ENCODE peak calls at places on chromosomes 7 and 10, in eight cellular contexts. U is stomach, H is HepG2, F is suprapubic skin, C is thyroid gland, E is IMR-90, K is body of pancreas, Z is spleen. I is an unnamed sample.

GRCh38 chr7:28174901-28175661 is 5.5 kb downstream of the JAZF1 start:
- DNase-seq in U (no peak), H (no peak), F (no peak), C (no peak), E (no peak), K (no peak), Z (no peak), I (no peak)

GRCh38 chr10:58106211-58107035 is 161.3 kb downstream of the IPMK start:
- DNase-seq in U (no peak), H (no peak), F (no peak), C (no peak), E (no peak), K (no peak), Z (no peak), I (no peak)

GRCh38 chr10:84924131-84924530 is 595.7 kb downstream of the CCSER2 start:
- DNase-seq in U (no peak), H (no peak), F (no peak), C (no peak), E (no peak), K (no peak), Z (no peak), I (no peak)

GRCh38 chr10:62869958-62870357 is 53.8 kb upstream of the EGR2 start:
- DNase-seq in U (no peak), H (no peak), F (no peak), C (no peak), E (no peak), K (no peak), Z (no peak), I (no peak)

GRCh38 chr10:87844837-87845623 is 18.3 kb downstream of the KLLN start:
- DNase-seq in U (no peak), H (peak), F (no peak), C (no peak), E (peak), K (no peak), Z (no peak), I (no peak)

GRCh38 chr10:58299580-58299979 is 30.6 kb downstream of the CISD1 start:
- DNase-seq in U (peak), H (peak), F (no peak), C (peak), E (peak), K (peak), Z (no peak), I (peak)

GRCh38 chr7:34062826-34063225 is 157.5 kb downstream of the BMPER start:
- DNase-seq in U (no peak), H (no peak), F (no peak), C (no peak), E (no peak), K (no peak), Z (no peak), I (no peak)

GRCh38 chr10:123883921-123884320 is 7.7 kb downstream of the CPXM2 start:
- DNase-seq in U (no peak), H (no peak), F (no peak), C (no peak), E (no peak), K (no peak), Z (no peak), I (no peak)

GRCh38 chr7:75565129-75565528 is 73.0 kb downstream of the SPDYE5 start:
- DNase-seq in U (peak), H (no peak), F (no peak), C (peak), E (peak), K (peak), Z (no peak), I (no peak)

GRCh38 chr7:130904031-130904757 is 170.2 kb upstream of the KLF14 start:
- DNase-seq in U (no peak), H (peak), F (no peak), C (no peak), E (peak), K (no peak), Z (no peak), I (no peak)

GRCh38 chr7:41817386-41817785 is 114.5 kb upstream of the INHBA start:
- DNase-seq in U (no peak), H (no peak), F (no peak), C (no peak), E (peak), K (no peak), Z (no peak), I (no peak)

GRCh38 chr7:159143780-159144755 is 599 bp downstream of the VIPR2 start:
- DNase-seq in U (no peak), H (no peak), F (no peak), C (no peak), E (no peak), K (peak), Z (peak), I (no peak)

GRCh38 chr10:113558336-113558735 is 5.5 kb downstream of the HABP2 start:
- DNase-seq in U (no peak), H (no peak), F (no peak), C (no peak), E (no peak), K (no peak), Z (no peak), I (no peak)

GRCh38 chr7:30284298-30285066 is at the start of gene ZNRF2:
- DNase-seq in U (peak), H (peak), F (peak), C (peak), E (peak), K (peak), Z (peak), I (peak)

GRCh38 chr10:114708717-114709352 is 50.8 kb upstream of the ABLIM1 start:
- DNase-seq in U (no peak), H (peak), F (no peak), C (no peak), E (peak), K (no peak), Z (no peak), I (no peak)

GRCh38 chr7:74057216-74057925 is 26.2 kb upstream of the LIMK1 start:
- DNase-seq in U (no peak), H (no peak), F (no peak), C (no peak), E (no peak), K (no peak), Z (no peak), I (no peak)

GRCh38 chr7:121741896-121742295 is 131.1 kb upstream of the PTPRZ1 start:
- DNase-seq in U (no peak), H (no peak), F (no peak), C (no peak), E (no peak), K (no peak), Z (no peak), I (no peak)

GRCh38 chr7:31776616-31777015 is 89.6 kb downstream of the PPP1R17 start:
- DNase-seq in U (no peak), H (no peak), F (no peak), C (no peak), E (peak), K (no peak), Z (no peak), I (no peak)

DNA sequence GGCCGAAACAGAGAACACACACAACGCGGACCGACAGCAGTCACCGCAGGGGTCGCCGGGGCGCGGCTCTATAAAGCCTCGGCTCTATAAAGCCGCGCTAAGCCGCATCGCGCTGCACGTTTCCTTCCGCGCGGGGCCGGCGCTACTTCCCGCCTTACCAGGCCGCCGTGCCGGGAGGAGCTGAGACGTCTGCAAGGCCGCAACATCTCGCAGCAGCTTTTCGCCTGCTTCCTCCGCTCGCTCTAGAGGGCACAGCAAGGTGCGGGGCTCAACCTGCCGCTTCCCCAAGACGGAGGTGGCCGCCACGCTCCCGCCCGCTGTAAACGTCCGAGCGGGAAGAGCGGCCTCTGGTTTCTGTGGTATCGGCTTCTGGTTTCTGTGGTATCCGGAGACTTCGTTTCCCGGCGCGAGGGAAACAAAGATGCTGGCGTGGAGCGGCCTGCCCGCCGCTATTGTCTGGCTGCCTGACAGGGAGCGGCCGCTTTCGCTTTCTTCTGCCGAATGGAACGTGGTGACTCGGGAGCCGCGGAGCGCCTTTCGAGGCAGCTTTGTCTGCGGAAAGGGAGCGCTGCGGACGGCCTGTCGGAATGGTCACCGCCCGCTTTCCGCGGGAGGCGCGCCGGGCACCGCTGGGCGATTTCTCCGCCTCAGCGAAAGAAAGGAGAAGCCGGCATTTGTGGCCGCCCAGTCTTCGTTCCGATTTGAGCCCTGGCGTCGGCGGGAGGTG is 91.8 kb downstream of the SPAG6 start:
- DNase-seq in U (peak), H (peak), F (peak), C (peak), E (peak), K (peak), Z (peak), I (peak)
- TF ChIP-seq POLR2A in U (no peak), H (no peak), F (peak), C (peak), E (peak), K (peak), Z (peak), I (peak)

GRCh38 chr7:134777908-134778580 is 1.4 kb upstream of the CALD1 start:
- DNase-seq in U (no peak), H (no peak), F (no peak), C (no peak), E (no peak), K (no peak), Z (no peak), I (no peak)

GRCh38 chr7:134779741-134780065 is 269 bp downstream of the CALD1 start:
- DNase-seq in U (no peak), H (no peak), F (no peak), C (peak), E (no peak), K (no peak), Z (no peak), I (no peak)

GRCh38 chr7:134780166-134780853 is 876 bp downstream of the CALD1 start:
- DNase-seq in U (no peak), H (no peak), F (no peak), C (no peak), E (no peak), K (no peak), Z (no peak), I (no peak)

GRCh38 chr7:134777470-134777869 is 2.0 kb upstream of the CALD1 start:
- DNase-seq in U (no peak), H (no peak), F (no peak), C (no peak), E (peak), K (no peak), Z (no peak), I (no peak)

DNA sequence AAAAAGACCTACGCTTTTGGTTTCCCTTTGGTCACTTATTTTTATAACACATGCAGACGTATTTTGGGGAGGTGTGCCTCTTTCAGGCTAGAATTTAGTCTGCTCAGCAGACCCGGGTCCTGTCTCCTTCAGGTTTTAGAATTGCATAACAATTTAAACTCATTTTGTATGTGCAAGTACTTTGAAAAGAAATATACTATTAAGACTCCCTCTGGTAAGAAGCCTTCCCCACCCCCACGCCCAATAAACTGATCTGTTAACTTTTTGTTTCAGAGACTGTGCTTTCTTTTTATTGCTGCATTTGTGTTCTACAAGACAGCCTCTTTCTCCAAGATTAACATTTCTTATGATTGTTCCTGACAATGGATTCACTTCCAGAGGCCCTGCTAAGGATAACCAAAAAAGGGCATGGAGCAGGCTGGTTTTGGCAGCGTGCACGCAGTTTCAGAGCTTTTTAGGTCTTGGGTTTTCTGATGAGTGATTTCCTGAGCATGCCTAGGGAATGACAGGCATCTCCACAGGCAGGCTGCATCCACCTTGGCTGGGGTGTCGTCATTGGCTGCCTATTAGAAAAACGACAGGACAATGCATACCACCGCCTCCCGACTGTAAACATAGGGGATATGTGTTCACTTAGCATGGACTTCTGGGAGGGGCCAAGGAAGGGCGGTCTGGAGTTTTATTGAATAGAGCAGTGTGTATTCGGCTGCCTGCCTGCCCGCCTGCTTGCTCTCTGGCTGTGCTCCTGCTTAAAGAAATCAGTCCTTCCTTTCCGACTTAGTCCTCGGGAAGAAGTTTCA is at the start of gene CALD1:
- DNase-seq in U (peak), H (peak), F (peak), C (peak), E (peak), K (peak), Z (no peak), I (no peak)
- TF ChIP-seq POLR2A in U (no peak), H (no peak), F (peak), C (peak), E (peak), K (peak), Z (no peak), I (no peak)

DNA sequence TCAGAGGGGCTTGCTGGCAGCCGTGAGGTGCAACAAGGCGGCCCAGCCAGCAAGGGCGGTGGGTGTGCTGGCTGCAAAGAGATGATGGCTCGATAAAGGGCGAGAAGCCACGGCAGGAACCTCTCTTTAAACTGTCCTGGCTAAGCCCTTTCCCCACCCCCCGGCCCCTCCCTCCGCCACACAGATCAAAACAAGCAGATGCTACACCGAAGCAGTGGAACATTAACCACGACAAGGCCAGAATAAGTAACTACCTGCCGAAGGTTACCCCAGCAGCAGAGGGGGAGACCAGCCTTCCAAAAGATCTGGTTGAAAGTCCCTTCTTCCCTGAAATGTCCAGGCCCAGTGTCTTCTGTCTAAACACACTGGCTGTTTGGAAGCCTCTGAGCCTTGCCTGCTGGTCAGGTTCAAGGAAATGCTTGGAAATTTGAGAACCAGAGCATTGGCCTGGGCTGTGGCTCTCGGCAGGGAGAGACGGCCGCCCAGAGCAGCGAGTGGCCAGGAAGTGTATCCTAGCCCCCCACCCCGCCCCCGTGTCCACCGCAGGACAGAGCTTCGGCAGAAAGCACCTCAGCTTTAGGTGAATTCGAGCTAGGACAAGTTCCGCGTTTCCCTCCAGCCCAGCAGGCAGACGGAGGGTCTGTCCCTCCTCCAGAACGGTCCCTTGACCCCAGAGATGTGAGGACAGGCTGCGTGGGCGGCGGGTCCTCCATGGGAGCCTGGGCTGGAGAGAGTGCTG is 2.1 kb downstream of the FAM20C start:
- DNase-seq in U (peak), H (peak), F (no peak), C (no peak), E (peak), K (peak), Z (no peak), I (no peak)
- TF ChIP-seq POLR2A in U (no peak), H (peak), F (no peak), C (no peak), E (no peak), K (no peak), Z (no peak), I (no peak)

GRCh38 chr7:101319401-101319800 is 2.2 kb downstream of the IFT22 start:
- DNase-seq in U (no peak), H (no peak), F (no peak), C (no peak), E (no peak), K (no peak), Z (no peak), I (no peak)

GRCh38 chr7:101321491-101322401 is at the start of gene IFT22:
- DNase-seq in U (peak), H (peak), F (peak), C (peak), E (peak), K (peak), Z (peak), I (peak)
- TF ChIP-seq POLR2A in U (no peak), H (peak), F (no peak), C (peak), E (no peak), K (peak), Z (no peak), I (peak)

GRCh38 chr7:129498021-129498420 is 4.3 kb upstream of the SMKR1 start:
- DNase-seq in U (no peak), H (no peak), F (no peak), C (no peak), E (no peak), K (no peak), Z (no peak), I (no peak)

GRCh38 chr7:129499915-129500463 is 2.3 kb upstream of the SMKR1 start:
- DNase-seq in U (no peak), H (no peak), F (no peak), C (no peak), E (no peak), K (no peak), Z (no peak), I (no peak)

GRCh38 chr7:129502708-129503685 is 666 bp downstream of the SMKR1 start:
- DNase-seq in U (peak), H (no peak), F (no peak), C (no peak), E (no peak), K (no peak), Z (peak), I (no peak)

GRCh38 chr7:129503725-129504124 is 1.4 kb downstream of the SMKR1 start:
- DNase-seq in U (peak), H (no peak), F (no peak), C (no peak), E (no peak), K (no peak), Z (no peak), I (no peak)

DNA sequence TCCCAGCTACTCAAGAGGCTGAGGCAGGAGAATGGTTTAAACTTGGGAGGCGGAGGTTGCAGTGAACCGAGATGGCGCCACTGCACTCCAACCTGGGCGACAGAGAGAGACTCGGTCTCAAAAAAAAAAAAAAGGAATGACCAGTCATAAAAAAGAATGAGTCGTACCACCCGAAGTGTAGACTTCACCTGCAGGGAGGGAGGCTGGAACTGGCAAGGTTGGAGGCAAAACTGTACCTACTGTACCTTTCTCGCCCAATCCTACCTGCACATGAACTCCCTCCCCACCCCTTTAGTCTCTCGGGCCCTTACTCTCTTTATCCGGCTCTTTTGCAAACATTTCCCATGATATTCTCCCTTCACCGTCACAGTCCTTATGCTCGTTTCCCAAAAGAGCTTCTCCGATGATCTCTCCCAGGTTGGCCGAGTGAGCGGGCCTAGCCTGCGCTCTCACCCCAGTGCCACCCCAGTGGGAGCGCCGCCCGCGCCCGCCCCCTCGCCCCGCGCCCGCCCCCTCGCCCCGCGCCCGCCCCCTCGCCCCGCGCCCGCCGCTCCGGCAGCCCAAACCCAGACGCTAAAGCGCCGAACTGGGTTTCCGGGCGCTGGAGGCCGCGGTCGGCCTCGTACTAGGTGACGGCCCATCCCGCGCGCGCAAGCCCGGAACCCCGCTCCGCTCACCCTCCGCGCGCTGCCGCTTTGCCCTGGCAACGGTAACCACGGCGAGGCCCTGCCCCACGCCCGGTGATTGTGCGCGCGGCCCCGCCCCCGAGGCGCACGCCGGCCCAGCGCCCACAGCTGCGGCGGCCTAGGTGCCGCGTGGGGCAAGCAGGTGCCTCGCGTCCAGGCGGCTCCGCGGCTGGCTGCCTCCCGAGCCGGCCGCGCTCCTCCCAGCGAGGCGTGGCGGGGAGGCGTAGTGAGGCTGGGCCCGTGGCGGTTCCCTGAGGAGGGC is at the start of gene SMKR1:
- DNase-seq in U (peak), H (no peak), F (peak), C (peak), E (peak), K (peak), Z (peak), I (peak)
- TF ChIP-seq POLR2A in U (no peak), H (no peak), F (no peak), C (peak), E (no peak), K (peak), Z (no peak), I (no peak)

GRCh38 chr7:105013818-105014724 is at the start of gene KMT2E:
- DNase-seq in U (peak), H (peak), F (peak), C (peak), E (peak), K (peak), Z (peak), I (peak)
- TF ChIP-seq POLR2A in U (no peak), H (peak), F (peak), C (peak), E (no peak), K (no peak), Z (peak), I (peak)